ENCODE peak calls at places on chromosomes 5 and 9, in ten cellular contexts. B is lower leg skin, N is SK-N-SH, K is HCT116, Q is neural crest cell, J is psoas muscle, O is AG09309, M is dorsolateral prefrontal cortex, F is fibroblast of the aortic adventitia, T is HepG2. X is an unnamed sample.
A peak's percentile ranks its signal among the peaks of the same experiment; 100 is the strongest.

GRCh38 chr9:71830929-71831328 is 62.6 kb upstream of the CEMIP2 start:
- DNase-seq in B (no peak), N (no peak), K (no peak), Q (no peak), J (no peak), O (no peak), M (no peak), F (no peak), T (no peak), X (no peak)

GRCh38 chr5:34717426-34718327 is 61.5 kb downstream of the RAI14 start:
- DNase-seq in B (no peak), N (no peak), K (no peak), Q (no peak), J (no peak), O (peak; percentile 95), M (no peak), F (peak; percentile 90), T (no peak), X (no peak)

GRCh38 chr9:84145031-84145430 is 164.4 kb downstream of the RMI1 start:
- DNase-seq in B (no peak), N (no peak), K (no peak), Q (no peak), J (no peak), O (no peak), M (no peak), F (no peak), T (no peak), X (no peak)

GRCh38 chr5:122999947-123000563 is 36.5 kb downstream of the PPIC start:
- DNase-seq in B (peak; percentile 18), N (no peak), K (peak; percentile 36), Q (peak; percentile 40), J (no peak), O (no peak), M (no peak), F (peak; percentile 48), T (peak; percentile 6), X (peak; percentile 62)

GRCh38 chr5:105931782-105932489 is 1738.8 kb downstream of the EFNA5 start:
- DNase-seq in B (no peak), N (no peak), K (no peak), Q (no peak), J (no peak), O (no peak), M (no peak), F (peak; percentile 57), T (no peak), X (no peak)

GRCh38 chr5:151234476-151235238 is 10.8 kb upstream of the CCDC69 start:
- DNase-seq in B (no peak), N (no peak), K (no peak), Q (no peak), J (peak; percentile 88), O (no peak), M (no peak), F (peak; percentile 33), T (peak; percentile 85), X (peak; percentile 69)

GRCh38 chr5:73450041-73450598 is 1.5 kb upstream of the FOXD1 start:
- DNase-seq in B (no peak), N (no peak), K (no peak), Q (no peak), J (no peak), O (no peak), M (no peak), F (no peak), T (no peak), X (no peak)

GRCh38 chr5:58245479-58245845 is 214.4 kb downstream of the PLK2 start:
- DNase-seq in B (no peak), N (no peak), K (no peak), Q (no peak), J (no peak), O (no peak), M (no peak), F (no peak), T (no peak), X (no peak)

GRCh38 chr5:65120371-65120967 is 351.7 kb downstream of the CWC27 start:
- DNase-seq in B (no peak), N (no peak), K (no peak), Q (no peak), J (no peak), O (no peak), M (no peak), F (no peak), T (no peak), X (no peak)

GRCh38 chr5:10130881-10131280 is 118.8 kb downstream of the ATPSCKMT start:
- DNase-seq in B (no peak), N (no peak), K (no peak), Q (no peak), J (no peak), O (no peak), M (no peak), F (no peak), T (no peak), X (no peak)

GRCh38 chr5:128773378-128773777 is 191.9 kb upstream of the SLC27A6 start:
- DNase-seq in B (no peak), N (no peak), K (no peak), Q (no peak), J (no peak), O (no peak), M (no peak), F (no peak), T (no peak), X (no peak)

GRCh38 chr9:136696502-136696901 is 9.2 kb upstream of the AGPAT2 start:
- DNase-seq in B (no peak), N (no peak), K (no peak), Q (no peak), J (no peak), O (no peak), M (no peak), F (no peak), T (no peak), X (no peak)

GRCh38 chr5:61768692-61769281 is 436.7 kb downstream of the ZSWIM6 start:
- DNase-seq in B (no peak), N (peak; percentile 31), K (peak; percentile 63), Q (no peak), J (no peak), O (no peak), M (no peak), F (peak; percentile 1), T (peak; percentile 70), X (peak; percentile 38)
- TF ChIP-seq CTCF in B (no peak), N (peak; percentile 63), K (peak; percentile 100), Q (peak; percentile 69), J (peak; percentile 19), O (peak; percentile 61), M (no peak), F (peak; percentile 54), T (peak; percentile 72), X (peak; percentile 58)

DNA sequence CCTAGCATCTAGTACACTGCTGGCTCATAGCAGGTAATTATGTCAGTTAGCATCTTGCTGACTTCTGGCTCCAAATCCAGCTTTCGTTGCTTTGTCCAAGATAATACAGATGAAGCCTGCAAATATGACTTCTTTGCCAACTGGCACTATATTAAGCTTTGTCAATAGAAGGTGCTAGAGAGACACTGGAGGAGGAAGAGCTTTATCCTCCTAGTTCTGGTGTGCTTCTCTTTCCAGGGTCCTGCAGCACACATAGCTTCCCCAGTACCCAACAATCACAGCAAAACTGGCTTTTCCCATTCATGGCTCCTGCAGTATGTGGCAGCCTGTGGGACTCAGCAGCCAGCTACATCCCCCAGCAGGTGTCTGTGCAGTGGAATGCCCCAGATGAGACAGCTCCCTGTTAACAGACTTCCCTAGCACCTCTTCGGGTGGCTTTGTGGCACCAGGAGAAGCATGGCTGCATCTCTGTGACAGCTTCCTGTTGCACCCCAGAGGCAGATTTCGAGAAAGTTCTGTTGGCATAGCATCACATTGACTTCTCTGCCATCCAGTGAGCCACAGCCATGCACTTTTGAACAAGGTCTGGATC is 147.8 kb downstream of the OXCT1 start:
- DNase-seq in B (no peak), N (no peak), K (no peak), Q (no peak), J (no peak), O (no peak), M (no peak), F (peak; percentile 36), T (no peak), X (no peak)
- TF ChIP-seq CTCF in B (no peak), N (peak; percentile 19), K (no peak), Q (no peak), J (no peak), O (peak; percentile 25), M (no peak), F (peak; percentile 22), T (no peak), X (no peak)

GRCh38 chr9:18207735-18208134 is 266.2 kb upstream of the ADAMTSL1 start:
- DNase-seq in B (no peak), N (no peak), K (no peak), Q (no peak), J (no peak), O (no peak), M (no peak), F (no peak), T (no peak), X (no peak)

GRCh38 chr9:18202924-18203323 is 271.0 kb upstream of the ADAMTSL1 start:
- DNase-seq in B (no peak), N (no peak), K (no peak), Q (no peak), J (no peak), O (no peak), M (no peak), F (no peak), T (peak; percentile 2), X (no peak)

GRCh38 chr9:18208166-18209059 is 265.5 kb upstream of the ADAMTSL1 start:
- DNase-seq in B (peak; percentile 18), N (peak; percentile 6), K (no peak), Q (peak; percentile 58), J (no peak), O (no peak), M (no peak), F (peak; percentile 42), T (peak; percentile 59), X (peak; percentile 1)
- TF ChIP-seq CTCF in B (no peak), N (peak; percentile 69), K (peak; percentile 31), Q (peak; percentile 81), J (no peak), O (peak; percentile 71), M (no peak), F (peak; percentile 68), T (peak; percentile 64), X (no peak)

DNA sequence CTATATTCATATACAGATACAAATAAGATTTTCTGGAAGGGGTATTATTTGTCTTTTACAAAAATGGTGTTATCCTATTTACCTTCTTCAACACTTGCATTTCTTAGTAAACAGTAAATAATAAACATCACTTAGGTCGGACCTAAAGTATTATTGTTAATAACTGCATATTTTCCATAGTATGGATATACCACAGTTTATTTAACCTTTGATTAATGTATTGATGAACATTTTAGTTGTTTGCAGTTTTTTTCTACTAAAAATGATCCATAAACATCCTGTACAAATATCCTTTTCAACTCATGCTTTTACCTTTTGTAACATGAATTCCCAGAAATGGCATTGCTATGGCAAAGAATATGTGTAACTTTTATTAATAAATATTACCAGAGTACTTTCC is 83.4 kb downstream of the NDUFAF2 start:
- DNase-seq in B (no peak), N (no peak), K (no peak), Q (no peak), J (no peak), O (no peak), M (no peak), F (no peak), T (no peak), X (no peak)
- TF ChIP-seq CTCF in B (no peak), N (no peak), K (no peak), Q (no peak), J (no peak), O (no peak), M (no peak), F (no peak), T (no peak), X (no peak)

X was measured in activated CD8-positive, alpha-beta T cell treated with anti-CD3 and anti-CD28 coated beads for 36 hours.